ENCODE peak calls at places on chromosomes 5 and 9, in ten cellular contexts. C is testis; F is transverse colon; R is CD8-positive, alpha-beta T cell; Z is AG04450; O is epithelial cell of esophagus; U is heart right ventricle; L is AG10803; W is brain microvascular endothelial cell; H is GM23248. P is an unnamed sample.

GRCh38 chr9:20111173-20111843 is 322.5 kb upstream of the SLC24A2 start:
- DNase-seq in C (no peak), F (no peak), R (no peak), Z (no peak), O (no peak), U (no peak), L (no peak), W (no peak), H (no peak), P (no peak)

GRCh38 chr9:105333076-105333475 is 88.6 kb downstream of the SLC44A1 start:
- DNase-seq in C (no peak), F (no peak), R (no peak), Z (no peak), O (no peak), U (no peak), L (peak), W (peak), H (peak), P (no peak)

GRCh38 chr9:134540441-134541372 is 100.9 kb upstream of the COL5A1 start:
- DNase-seq in C (no peak), F (no peak), R (no peak), Z (no peak), O (no peak), U (no peak), L (no peak), W (no peak), H (no peak), P (no peak)

GRCh38 chr9:129064499-129064908 is 16.4 kb upstream of the DOLPP1 start:
- DNase-seq in C (no peak), F (no peak), R (no peak), Z (no peak), O (no peak), U (no peak), L (no peak), W (no peak), H (no peak), P (no peak)

GRCh38 chr5:141960018-141960417 is 2.0 kb upstream of the PCDH12 start:
- DNase-seq in C (no peak), F (no peak), R (no peak), Z (no peak), O (no peak), U (no peak), L (no peak), W (no peak), H (no peak), P (no peak)

GRCh38 chr9:110590816-110591215 is 11.3 kb upstream of the SVEP1 start:
- DNase-seq in C (no peak), F (no peak), R (no peak), Z (no peak), O (no peak), U (no peak), L (no peak), W (no peak), H (no peak), P (no peak)

GRCh38 chr9:116555102-116555501 is 132.0 kb upstream of the TRIM32 start:
- DNase-seq in C (peak), F (no peak), R (no peak), Z (no peak), O (no peak), U (peak), L (no peak), W (no peak), H (no peak), P (no peak)

GRCh38 chr5:65185468-65185867 is 296.3 kb downstream of the ADAMTS6 start:
- DNase-seq in C (no peak), F (no peak), R (no peak), Z (no peak), O (no peak), U (no peak), L (peak), W (peak), H (peak), P (no peak)

GRCh38 chr5:7837401-7837800 is 13.5 kb downstream of the CFAP90 start:
- DNase-seq in C (no peak), F (no peak), R (no peak), Z (no peak), O (no peak), U (no peak), L (no peak), W (no peak), H (no peak), P (no peak)

GRCh38 chr5:159582756-159583523 is 252.7 kb upstream of the IL12B start:
- DNase-seq in C (no peak), F (no peak), R (no peak), Z (no peak), O (peak), U (no peak), L (peak), W (peak), H (peak), P (no peak)

GRCh38 chr9:127693143-127693542 is 13.6 kb upstream of the CFAP157 start:
- DNase-seq in C (no peak), F (no peak), R (no peak), Z (no peak), O (no peak), U (no peak), L (no peak), W (no peak), H (no peak), P (no peak)

GRCh38 chr5:154397652-154398406 is 48.0 kb upstream of the SAP30L start:
- DNase-seq in C (no peak), F (peak), R (no peak), Z (no peak), O (no peak), U (peak), L (no peak), W (no peak), H (no peak), P (no peak)

GRCh38 chr5:53265043-53265442 is 155.5 kb upstream of the MOCS2 start:
- DNase-seq in C (no peak), F (no peak), R (no peak), Z (no peak), O (peak), U (no peak), L (no peak), W (no peak), H (no peak), P (no peak)

GRCh38 chr5:149860801-149861322 is 83.7 kb downstream of the PDE6A start:
- DNase-seq in C (no peak), F (no peak), R (no peak), Z (no peak), O (peak), U (no peak), L (no peak), W (no peak), H (no peak), P (no peak)

GRCh38 chr5:115551415-115551814 is 6.8 kb upstream of the FEM1C start:
- DNase-seq in C (no peak), F (peak), R (no peak), Z (no peak), O (peak), U (no peak), L (peak), W (peak), H (peak), P (no peak)

GRCh38 chr9:134915046-134915930 is 2.4 kb downstream of the FCN1 start:
- DNase-seq in C (no peak), F (no peak), R (no peak), Z (no peak), O (no peak), U (no peak), L (no peak), W (no peak), H (no peak), P (no peak)

GRCh38 chr9:76704601-76705204 is 59.5 kb upstream of the PCA3 start:
- DNase-seq in C (no peak), F (no peak), R (no peak), Z (peak), O (peak), U (peak), L (peak), W (peak), H (peak), P (peak)

GRCh38 chr5:9344751-9345240 is 201.1 kb downstream of the SEMA5A start:
- DNase-seq in C (no peak), F (no peak), R (no peak), Z (no peak), O (no peak), U (no peak), L (no peak), W (no peak), H (no peak), P (no peak)

GRCh38 chr5:158676642-158677489 is 422.9 kb downstream of the EBF1 start:
- DNase-seq in C (peak), F (peak), R (no peak), Z (no peak), O (no peak), U (no peak), L (no peak), W (no peak), H (no peak), P (no peak)

GRCh38 chr9:98538626-98539031 is 170.1 kb downstream of the GABBR2 start:
- DNase-seq in C (no peak), F (no peak), R (no peak), Z (no peak), O (no peak), U (no peak), L (peak), W (no peak), H (peak), P (no peak)

GRCh38 chr9:36867672-36868471 is 166.2 kb downstream of the PAX5 start:
- DNase-seq in C (no peak), F (peak), R (no peak), Z (no peak), O (no peak), U (no peak), L (no peak), W (no peak), H (no peak), P (no peak)

GRCh38 chr5:73129143-73129542 is 8.8 kb downstream of the TMEM171 start:
- DNase-seq in C (peak), F (no peak), R (no peak), Z (no peak), O (no peak), U (no peak), L (no peak), W (no peak), H (no peak), P (peak)

GRCh38 chr9:129166962-129167557 is 11.0 kb downstream of the IER5L start:
- DNase-seq in C (peak), F (peak), R (no peak), Z (no peak), O (peak), U (peak), L (peak), W (peak), H (peak), P (peak)

GRCh38 chr5:98259595-98259994 is 513.9 kb upstream of the RGMB start:
- DNase-seq in C (no peak), F (no peak), R (no peak), Z (no peak), O (no peak), U (no peak), L (no peak), W (no peak), H (no peak), P (no peak)

GRCh38 chr9:33106372-33106771 is 29.9 kb upstream of the SMU1 start:
- DNase-seq in C (peak), F (no peak), R (no peak), Z (no peak), O (no peak), U (no peak), L (no peak), W (no peak), H (no peak), P (no peak)

GRCh38 chr9:69104830-69105527 is 69.1 kb upstream of the TJP2 start:
- DNase-seq in C (no peak), F (peak), R (no peak), Z (no peak), O (peak), U (no peak), L (no peak), W (no peak), H (no peak), P (no peak)

GRCh38 chr5:95857185-95857945 is 34.8 kb upstream of the GLRX start:
- DNase-seq in C (peak), F (peak), R (no peak), Z (peak), O (no peak), U (peak), L (no peak), W (peak), H (peak), P (no peak)

GRCh38 chr9:130530932-130531331 is 48.4 kb upstream of the FUBP3 start:
- DNase-seq in C (no peak), F (no peak), R (no peak), Z (no peak), O (peak), U (peak), L (peak), W (no peak), H (peak), P (no peak)

GRCh38 chr5:61669531-61669930 is 337.5 kb downstream of the ZSWIM6 start:
- DNase-seq in C (no peak), F (no peak), R (no peak), Z (no peak), O (no peak), U (no peak), L (no peak), W (no peak), H (peak), P (no peak)

GRCh38 chr5:133366438-133366837 is 245.9 kb downstream of the FSTL4 start:
- DNase-seq in C (no peak), F (no peak), R (no peak), Z (no peak), O (peak), U (no peak), L (no peak), W (no peak), H (no peak), P (no peak)

GRCh38 chr5:126516133-126516532 is 78.9 kb downstream of the ALDH7A1 start:
- DNase-seq in C (no peak), F (no peak), R (no peak), Z (peak), O (peak), U (no peak), L (peak), W (no peak), H (peak), P (no peak)

GRCh38 chr5:98913911-98914310 is 14.9 kb downstream of the CHD1 start:
- DNase-seq in C (no peak), F (no peak), R (no peak), Z (no peak), O (no peak), U (no peak), L (no peak), W (no peak), H (no peak), P (no peak)

GRCh38 chr9:107976767-107977166 is 487.2 kb upstream of the KLF4 start:
- DNase-seq in C (peak), F (peak), R (no peak), Z (no peak), O (peak), U (peak), L (peak), W (no peak), H (peak), P (no peak)

GRCh38 chr9:36566813-36567217 is 5.9 kb upstream of the MELK start:
- DNase-seq in C (peak), F (no peak), R (no peak), Z (no peak), O (peak), U (peak), L (peak), W (peak), H (peak), P (no peak)

GRCh38 chr9:131418143-131419028 is 24.5 kb downstream of the PRRC2B start:
- DNase-seq in C (peak), F (peak), R (no peak), Z (no peak), O (no peak), U (no peak), L (peak), W (no peak), H (peak), P (no peak)

GRCh38 chr9:70145981-70146380 is 102.3 kb downstream of the MAMDC2 start:
- DNase-seq in C (no peak), F (no peak), R (no peak), Z (no peak), O (no peak), U (no peak), L (no peak), W (no peak), H (no peak), P (no peak)

GRCh38 chr5:1380011-1380817 is 35.3 kb upstream of the CLPTM1L start:
- DNase-seq in C (peak), F (peak), R (peak), Z (no peak), O (no peak), U (no peak), L (peak), W (no peak), H (peak), P (no peak)

GRCh38 chr9:81629440-81629839 is 59.9 kb downstream of the TLE1 start:
- DNase-seq in C (no peak), F (no peak), R (no peak), Z (no peak), O (no peak), U (no peak), L (no peak), W (no peak), H (no peak), P (no peak)

GRCh38 chr9:34995288-34996060 is 5.9 kb downstream of the DNAJB5 start:
- DNase-seq in C (no peak), F (no peak), R (no peak), Z (no peak), O (peak), U (no peak), L (peak), W (no peak), H (peak), P (no peak)

GRCh38 chr9:91992636-91993035 is 42.6 kb upstream of the ROR2 start:
- DNase-seq in C (no peak), F (no peak), R (no peak), Z (peak), O (no peak), U (no peak), L (peak), W (peak), H (peak), P (no peak)
- H3K4me3 ChIP-seq in C (no peak), F (no peak), R (no peak), Z (no peak), O (no peak), U (no peak), L (peak), W (no peak), H (peak), P (no peak)

DNA sequence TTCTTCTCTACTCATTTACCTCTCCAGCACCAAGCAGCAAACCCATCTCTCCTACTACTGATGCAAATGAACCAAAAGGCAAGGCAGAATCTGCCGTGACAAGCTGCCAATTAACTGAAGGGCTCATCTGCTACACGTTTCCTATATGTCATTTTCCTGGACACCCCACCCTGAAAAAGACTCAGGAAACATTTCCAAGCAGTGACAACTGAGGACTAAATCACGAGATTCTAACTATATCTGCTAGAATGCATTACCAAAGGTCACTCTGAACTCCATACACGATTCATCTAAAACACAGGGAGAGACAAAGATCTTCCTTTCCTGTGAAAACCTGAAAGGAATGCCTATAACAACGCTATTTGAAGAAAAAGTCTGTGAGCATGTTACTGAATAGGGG is 12.9 kb downstream of the PLPP1 start:
- DNase-seq in C (no peak), F (no peak), R (no peak), Z (no peak), O (no peak), U (no peak), L (no peak), W (no peak), H (no peak), P (no peak)
- H3K4me3 ChIP-seq in C (no peak), F (no peak), R (no peak), Z (no peak), O (no peak), U (no peak), L (no peak), W (no peak), H (no peak), P (no peak)

GRCh38 chr9:136225366-136225747 is 20.3 kb downstream of the QSOX2 start:
- DNase-seq in C (no peak), F (peak), R (no peak), Z (no peak), O (no peak), U (no peak), L (no peak), W (no peak), H (no peak), P (no peak)
- H3K4me3 ChIP-seq in C (no peak), F (no peak), R (no peak), Z (no peak), O (no peak), U (no peak), L (no peak), W (no peak), H (no peak), P (peak)

GRCh38 chr5:69326365-69326764 is 6.2 kb downstream of the CCDC125 start:
- DNase-seq in C (no peak), F (no peak), R (no peak), Z (no peak), O (no peak), U (no peak), L (no peak), W (no peak), H (no peak), P (no peak)

GRCh38 chr5:69334793-69335268 is 2.2 kb upstream of the CCDC125 start:
- DNase-seq in C (peak), F (peak), R (peak), Z (peak), O (peak), U (peak), L (peak), W (peak), H (peak), P (peak)

GRCh38 chr5:69335341-69335975 is 2.9 kb upstream of the CCDC125 start:
- DNase-seq in C (no peak), F (no peak), R (no peak), Z (no peak), O (peak), U (no peak), L (no peak), W (no peak), H (peak), P (no peak)

GRCh38 chr5:69331528-69332445 is 814 bp downstream of the CCDC125 start:
- DNase-seq in C (no peak), F (peak), R (no peak), Z (no peak), O (peak), U (no peak), L (no peak), W (no peak), H (peak), P (no peak)

GRCh38 chr5:69329905-69330489 is 2.6 kb downstream of the CCDC125 start:
- DNase-seq in C (no peak), F (no peak), R (no peak), Z (no peak), O (peak), U (no peak), L (no peak), W (no peak), H (no peak), P (no peak)
- H3K4me3 ChIP-seq in C (no peak), F (no peak), R (no peak), Z (no peak), O (no peak), U (no peak), L (no peak), W (no peak), H (no peak), P (no peak)

GRCh38 chr9:113568481-113569321 is 105.2 kb downstream of the RGS3 start:
- DNase-seq in C (no peak), F (no peak), R (no peak), Z (no peak), O (no peak), U (no peak), L (no peak), W (no peak), H (no peak), P (no peak)

GRCh38 chr9:113566712-113567071 is 103.2 kb downstream of the RGS3 start:
- DNase-seq in C (no peak), F (no peak), R (no peak), Z (no peak), O (peak), U (no peak), L (no peak), W (no peak), H (peak), P (no peak)

GRCh38 chr9:113569472-113570060 is 106.0 kb downstream of the RGS3 start:
- DNase-seq in C (no peak), F (peak), R (no peak), Z (no peak), O (no peak), U (no peak), L (no peak), W (no peak), H (no peak), P (no peak)

GRCh38 chr9:113567361-113568080 is 104.0 kb downstream of the RGS3 start:
- DNase-seq in C (no peak), F (no peak), R (no peak), Z (no peak), O (no peak), U (no peak), L (no peak), W (no peak), H (no peak), P (no peak)

GRCh38 chr9:113568081-113568435 is 104.5 kb downstream of the RGS3 start:
- DNase-seq in C (no peak), F (no peak), R (no peak), Z (no peak), O (no peak), U (no peak), L (no peak), W (no peak), H (no peak), P (no peak)
- H3K4me3 ChIP-seq in C (no peak), F (no peak), R (no peak), Z (no peak), O (no peak), U (no peak), L (no peak), W (no peak), H (no peak), P (no peak)

DNA sequence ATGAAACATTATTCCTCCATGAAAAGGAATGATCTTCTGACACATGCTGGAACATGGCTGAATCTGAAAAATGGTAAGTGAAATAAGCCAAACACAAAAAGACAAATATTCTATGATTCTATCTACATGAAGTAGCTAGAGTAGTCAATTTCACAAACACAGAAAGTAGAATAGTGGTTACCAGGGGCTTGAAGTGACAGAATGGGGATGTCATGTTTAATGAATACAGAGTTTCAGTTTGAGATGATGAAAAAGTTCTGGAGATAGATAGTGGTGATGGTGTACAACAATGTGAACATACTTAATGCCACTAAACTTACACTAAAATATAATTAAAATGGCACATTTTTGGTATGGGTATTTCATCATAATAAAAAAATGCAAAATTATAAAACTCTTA is 18.3 kb downstream of the RLN2 start:
- DNase-seq in C (no peak), F (no peak), R (no peak), Z (no peak), O (no peak), U (no peak), L (no peak), W (no peak), H (no peak), P (no peak)
- H3K4me3 ChIP-seq in C (no peak), F (no peak), R (no peak), Z (no peak), O (no peak), U (no peak), L (no peak), W (no peak), H (no peak), P (no peak)

P was measured in Jurkat, Clone E6-1.